ENCODE peak calls at places on chromosomes 6 and 20, in seven cellular contexts. A is body of pancreas, P is colonic mucosa, R is GM23338, F is cardiac muscle cell, Q is endothelial cell of umbilical vein, O is A549. E is an unnamed sample. For H3K4me1, the result is how much of the 10 kb centered on the place peaks cover.

GRCh38 chr20:17914957-17915356 is 53.6 kb downstream of the SNX5 start:
- DNase-seq in P (no peak), F (no peak), R (no peak), A (no peak), O (no peak), Q (no peak), E (no peak)

GRCh38 chr6:105136433-105137350 is 43.1 kb downstream of the POPDC3 start:
- DNase-seq in R (peak), O (peak), P (peak), Q (peak), F (peak), A (peak), E (no peak)

GRCh38 chr20:16922834-16923233 is 174.7 kb downstream of the OTOR start:
- DNase-seq in R (no peak), O (peak), Q (no peak), A (no peak), F (peak), P (no peak), E (no peak)

GRCh38 chr6:159692303-159693127 is 526 bp downstream of the SOD2 start:
- DNase-seq in F (peak), R (peak), P (peak), Q (peak), O (peak), A (peak), E (peak)

GRCh38 chr20:62886709-62887058 is 25.1 kb upstream of the TCFL5 start:
- DNase-seq in F (no peak), P (no peak), R (no peak), A (no peak), Q (no peak), O (no peak), E (no peak)

GRCh38 chr6:110652520-110652919 is 162.7 kb downstream of the CDK19 start:
- DNase-seq in P (no peak), R (no peak), F (peak), Q (no peak), A (no peak), O (no peak), E (no peak)

GRCh38 chr20:61434361-61434781 is 182.3 kb downstream of the CDH4 start:
- DNase-seq in R (no peak), F (peak), A (no peak), O (no peak), P (no peak), Q (no peak), E (no peak)

GRCh38 chr20:4067600-4068261 is 52.4 kb upstream of the RNF24 start:
- DNase-seq in A (no peak), R (no peak), P (no peak), Q (peak), F (peak), O (no peak), E (no peak)

GRCh38 chr6:19301980-19302379 is 535.2 kb upstream of the ID4 start:
- DNase-seq in Q (no peak), R (no peak), F (no peak), P (no peak), A (no peak), O (no peak), E (no peak)

GRCh38 chr6:56652994-56653393 is 10.3 kb upstream of the DST start:
- DNase-seq in R (no peak), O (peak), P (no peak), Q (peak), A (no peak), F (peak), E (no peak)

GRCh38 chr6:74492587-74492986 is 713.3 kb downstream of the COL12A1 start:
- DNase-seq in R (no peak), F (no peak), Q (no peak), A (no peak), P (no peak), O (no peak), E (no peak)

GRCh38 chr6:79894939-79895338 is 52.4 kb downstream of the ELOVL4 start:
- DNase-seq in P (no peak), R (no peak), F (peak), A (no peak), O (no peak), Q (no peak), E (no peak)

GRCh38 chr6:125781307-125781868 is 9.4 kb upstream of the NCOA7 start:
- DNase-seq in P (no peak), Q (no peak), F (peak), A (peak), R (peak), O (peak), E (peak)

GRCh38 chr6:27668442-27669275 is 195.8 kb upstream of the ZNF184 start:
- DNase-seq in R (peak), P (peak), O (peak), F (peak), A (peak), Q (peak), E (no peak)

GRCh38 chr6:71675386-71675785 is 211.0 kb upstream of the RIMS1 start:
- DNase-seq in P (no peak), R (peak), F (no peak), A (no peak), O (no peak), Q (no peak), E (no peak)

GRCh38 chr6:116059713-116060571 is 749 bp downstream of the FRK start:
- DNase-seq in A (peak), F (peak), P (peak), R (no peak), O (no peak), Q (no peak), E (no peak)

GRCh38 chr6:113995632-113996031 is 24.7 kb upstream of the HDAC2 start:
- DNase-seq in F (peak), P (peak), R (peak), A (no peak), O (peak), Q (peak), E (no peak)

GRCh38 chr6:119350202-119351004 is 842 bp upstream of the MAN1A1 start:
- DNase-seq in R (peak), P (peak), A (peak), Q (peak), F (peak), O (peak), E (peak)

GRCh38 chr6:34071884-34072379 is 74.0 kb downstream of the GRM4 start:
- DNase-seq in A (no peak), F (no peak), O (no peak), R (no peak), Q (peak), P (no peak), E (no peak)

GRCh38 chr6:11771473-11772048 is 7.0 kb downstream of the ADTRP start:
- DNase-seq in O (no peak), Q (no peak), F (no peak), A (no peak), R (no peak), P (no peak), E (no peak)

GRCh38 chr6:11769244-11769643 is 9.4 kb downstream of the ADTRP start:
- DNase-seq in P (no peak), R (no peak), A (no peak), F (no peak), Q (peak), O (no peak), E (no peak)

GRCh38 chr6:11770546-11771466 is 7.8 kb downstream of the ADTRP start:
- DNase-seq in O (peak), Q (peak), F (peak), A (peak), R (peak), P (peak), E (no peak)

GRCh38 chr6:11772109-11772830 is 6.3 kb downstream of the ADTRP start:
- DNase-seq in O (peak), P (no peak), R (no peak), Q (peak), F (peak), A (no peak), E (no peak)

DNA sequence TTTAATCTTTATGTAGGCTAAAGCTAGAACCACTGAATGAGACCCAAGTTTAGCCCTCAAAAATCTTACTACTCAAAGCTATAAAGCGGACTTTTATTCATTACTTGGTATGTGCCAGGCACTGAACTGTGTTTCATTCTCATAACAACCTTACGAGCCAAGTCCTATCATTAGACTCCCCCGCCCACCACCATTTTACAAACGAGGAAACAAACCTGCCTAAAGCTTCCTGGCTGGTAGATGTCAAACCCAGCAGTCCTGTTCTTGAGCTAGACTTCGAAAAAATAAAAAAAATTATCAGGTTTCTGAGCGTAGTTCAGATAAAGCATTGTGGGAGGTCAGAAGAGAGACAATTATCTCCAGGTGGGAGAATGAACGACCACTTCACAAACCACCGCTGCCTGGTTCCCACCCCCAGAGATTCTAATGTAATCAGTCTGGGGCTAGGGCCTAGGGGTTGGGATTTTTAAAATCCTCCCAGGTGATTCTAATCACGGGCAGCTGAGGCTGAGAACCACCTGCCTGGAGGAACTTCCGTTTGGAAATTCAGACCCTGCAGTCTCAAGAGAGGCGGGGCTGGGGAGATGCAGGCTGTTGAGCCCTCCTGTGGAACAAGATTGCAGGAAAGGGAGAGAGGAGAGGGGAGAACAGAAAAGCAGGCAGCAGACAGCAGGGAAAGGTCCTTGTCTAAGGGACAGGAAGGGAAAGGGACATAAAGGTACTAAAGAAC is 8.6 kb downstream of the ADTRP start:
- DNase-seq in R (peak), A (no peak), Q (no peak), P (peak), F (no peak), O (no peak), E (no peak)
- H3K27ac ChIP-seq in R (no peak), A (peak), Q (peak), P (peak), F (no peak), O (peak), E (no peak)

GRCh38 chr6:36911946-36912555 is 26.3 kb downstream of the C6orf89 start:
- DNase-seq in P (no peak), Q (peak), A (no peak), R (no peak), O (no peak), F (no peak), E (peak)
- H3K4me1 ChIP-seq in P (under half), Q (under half), A (under half), R (under half), O (under half), F (under half), E (under half)

GRCh38 chr6:161292145-161292544 is 18.3 kb upstream of the AGPAT4 start:
- DNase-seq in P (no peak), Q (no peak), O (no peak), A (no peak), R (peak), F (no peak), E (no peak)
- H3K4me3 ChIP-seq in P (no peak), Q (no peak), O (no peak), A (no peak), R (peak), F (no peak), E (no peak)

GRCh38 chr6:150831577-150831976 is 33.9 kb upstream of the MTHFD1L start:
- DNase-seq in R (no peak), P (no peak), Q (no peak), F (no peak), O (no peak), A (no peak), E (no peak)

GRCh38 chr6:150835620-150836019 is 29.9 kb upstream of the MTHFD1L start:
- DNase-seq in P (no peak), F (no peak), A (no peak), O (no peak), Q (no peak), R (no peak), E (no peak)

GRCh38 chr6:150826788-150827187 is 38.7 kb upstream of the MTHFD1L start:
- DNase-seq in F (no peak), Q (no peak), P (no peak), A (no peak), R (no peak), O (no peak), E (no peak)

DNA sequence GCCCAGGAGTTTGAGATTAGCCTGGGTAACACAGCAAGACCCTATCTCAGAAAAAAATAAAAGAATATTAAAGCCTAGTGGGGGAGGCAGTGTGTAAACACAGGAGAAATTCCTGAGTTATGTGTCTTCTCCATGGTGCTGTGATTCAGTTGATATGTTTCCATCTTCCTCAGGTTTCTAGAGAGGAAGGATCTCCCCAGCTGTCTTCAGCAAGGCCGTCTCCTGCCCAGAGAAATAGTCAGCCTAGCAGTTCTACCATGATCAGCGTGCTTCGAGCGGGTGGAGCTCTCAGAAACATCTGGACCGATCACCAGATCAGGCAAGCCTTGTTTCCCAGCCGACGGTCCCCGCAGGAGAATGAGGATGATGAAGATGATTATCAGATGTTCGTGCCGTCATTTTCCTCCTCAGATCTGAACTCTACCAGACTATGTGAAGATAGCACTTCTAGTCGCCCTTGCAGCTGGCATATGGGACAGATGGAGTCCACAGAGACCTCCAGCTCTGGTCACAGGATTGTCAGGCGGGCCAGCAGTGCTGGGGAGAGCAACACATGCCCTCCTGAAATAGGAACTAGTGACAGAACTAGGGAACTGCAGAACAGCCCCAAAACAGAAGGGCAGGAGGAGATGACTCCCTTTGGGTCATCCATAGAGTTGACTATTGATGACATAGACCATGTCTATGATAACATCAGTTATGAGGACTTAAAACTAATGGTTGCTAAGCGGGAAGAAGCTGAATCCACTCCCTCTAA is 34.9 kb upstream of the MTHFD1L start:
- DNase-seq in O (no peak), A (no peak), R (no peak), Q (no peak), P (no peak), F (no peak), E (no peak)
- H3K27ac ChIP-seq in O (no peak), A (no peak), R (no peak), Q (no peak), P (no peak), F (no peak), E (no peak)

DNA sequence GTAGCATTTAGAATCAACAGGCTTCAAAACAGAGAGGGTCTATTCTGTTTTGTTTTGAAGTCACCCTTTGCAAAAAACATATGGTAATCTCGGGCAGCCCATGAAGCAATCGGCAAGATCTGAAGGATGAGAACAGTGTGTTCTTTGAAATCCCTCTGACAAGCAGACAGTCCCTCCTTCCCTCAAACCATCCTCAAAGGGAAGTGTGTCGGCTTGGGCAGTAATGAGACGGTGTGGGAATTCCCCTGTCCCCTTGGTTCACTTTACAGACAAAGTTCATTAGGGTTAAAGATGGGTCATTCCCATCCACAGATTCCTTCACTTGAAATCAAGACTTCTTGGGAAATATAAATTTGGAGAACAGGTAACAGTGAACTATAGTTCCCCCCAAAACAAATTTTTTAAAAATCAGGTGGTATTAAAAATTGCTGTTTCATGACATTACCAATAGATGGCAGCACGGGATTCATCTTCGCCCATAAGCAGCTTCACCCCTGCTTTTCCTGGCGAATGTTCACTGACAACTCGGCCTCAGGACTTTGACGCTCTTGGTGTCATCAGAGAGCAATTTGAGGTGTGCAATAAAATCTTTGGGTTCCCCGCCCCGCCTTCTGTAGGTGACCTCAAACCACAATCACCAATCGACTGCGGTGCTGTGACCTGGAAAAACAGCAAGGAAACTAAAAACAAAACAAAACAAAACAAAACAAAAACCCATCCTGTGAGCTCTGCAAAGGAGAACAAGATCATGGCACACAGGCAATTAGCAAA is 159.3 kb upstream of the TNFAIP3 start:
- DNase-seq in P (peak), A (peak), R (peak), Q (peak), O (peak), F (peak), E (peak)
- H3K4me1 ChIP-seq in P (under half), A (under half), R (under half), Q (under half), O (under half), F (under half), E (half or more)

GRCh38 chr6:85451586-85452306 is 1.9 kb downstream of the NT5E start:
- DNase-seq in A (no peak), Q (peak), F (no peak), P (no peak), O (peak), R (no peak), E (no peak)
- H3K4me3 ChIP-seq in A (no peak), Q (peak), F (no peak), P (no peak), O (peak), R (no peak), E (no peak)

DNA sequence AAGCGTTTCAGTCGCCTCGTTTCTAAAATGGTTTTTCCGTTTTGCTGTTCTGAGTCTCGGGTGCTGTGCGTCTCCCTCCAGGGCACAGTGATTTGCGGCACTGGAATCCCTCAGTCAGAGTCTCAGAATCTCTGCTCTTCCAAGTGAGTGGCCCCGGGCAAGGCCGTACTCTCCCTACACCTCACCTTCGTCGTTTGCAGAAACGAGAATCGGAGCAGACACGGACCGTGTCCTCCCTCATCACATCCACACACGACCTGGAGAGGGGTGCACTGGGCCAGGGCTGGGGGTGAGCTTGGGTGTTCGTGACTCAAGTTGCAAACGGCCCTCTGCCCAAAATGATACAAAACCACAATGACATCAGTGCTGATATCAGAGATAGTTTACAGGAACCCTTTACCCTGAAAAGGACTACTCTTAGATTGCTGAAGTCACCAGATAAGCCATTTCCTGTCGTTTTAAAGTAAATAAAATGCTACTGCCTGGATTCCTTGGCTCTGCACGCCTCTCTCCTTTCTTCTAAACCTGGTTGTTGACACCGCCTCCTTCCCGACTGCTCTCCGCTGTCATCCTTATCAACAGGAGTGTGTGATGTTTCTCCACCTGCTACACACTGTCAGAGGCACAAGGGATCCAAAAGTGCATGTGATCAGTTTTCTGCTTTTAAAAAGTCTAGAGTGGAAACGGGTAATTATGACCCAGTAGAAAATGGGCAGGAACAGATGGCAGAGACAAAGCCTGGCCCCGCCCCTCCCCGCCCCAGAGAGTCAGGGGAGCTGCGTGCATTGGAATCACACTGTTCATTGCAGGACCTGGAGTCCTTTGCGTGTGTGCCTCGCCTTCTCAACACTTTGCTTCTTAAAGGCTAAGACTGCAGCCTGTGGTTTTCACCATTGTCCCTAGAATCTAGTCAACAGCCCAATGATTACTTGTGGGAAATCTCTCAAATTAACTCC is 38.5 kb downstream of the KIF25 start:
- DNase-seq in O (peak), R (no peak), Q (peak), F (peak), A (no peak), P (peak), E (peak)
- H3K27ac ChIP-seq in O (peak), R (peak), Q (peak), F (no peak), A (peak), P (peak), E (no peak)

GRCh38 chr6:85389180-85389797 is 60.6 kb upstream of the NT5E start:
- DNase-seq in A (no peak), F (no peak), O (no peak), P (no peak), R (peak), Q (no peak), E (no peak)

GRCh38 chr6:85390775-85391174 is 59.1 kb upstream of the NT5E start:
- DNase-seq in O (peak), Q (no peak), A (no peak), P (no peak), R (no peak), F (peak), E (no peak)

GRCh38 chr6:85394853-85395538 is 54.9 kb upstream of the NT5E start:
- DNase-seq in O (no peak), Q (peak), R (no peak), F (peak), P (no peak), A (no peak), E (no peak)

GRCh38 chr6:85390105-85390728 is 59.7 kb upstream of the NT5E start:
- DNase-seq in F (no peak), O (peak), R (no peak), A (no peak), P (peak), Q (no peak), E (no peak)

DNA sequence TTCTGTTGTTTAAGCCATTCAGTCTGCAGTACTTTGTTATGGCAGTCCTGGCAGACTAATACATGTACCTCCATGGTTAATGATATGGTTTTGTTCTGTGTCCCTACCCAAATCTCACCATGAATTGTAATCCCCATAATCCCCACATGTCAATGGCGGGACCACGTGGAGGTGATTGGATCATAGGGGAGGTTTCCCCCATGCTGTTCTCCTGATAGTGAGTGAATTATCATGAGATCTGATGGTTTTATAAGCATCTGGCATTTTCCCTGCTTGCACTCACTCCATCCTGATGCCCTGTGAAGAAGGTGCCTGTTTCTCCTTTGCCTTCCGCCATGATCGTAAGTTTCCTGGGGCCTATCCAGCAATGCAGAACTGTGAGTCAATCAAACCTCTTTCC is 57.5 kb upstream of the NT5E start:
- DNase-seq in F (no peak), Q (no peak), O (no peak), A (no peak), R (no peak), P (no peak), E (no peak)
- H3K4me1 ChIP-seq in F (under half), Q (under half), O (under half), A (under half), R (under half), P (under half), E (under half)

GRCh38 chr20:54207053-54207742 is 689 bp upstream of the PFDN4 start:
- DNase-seq in P (no peak), Q (no peak), O (no peak), R (no peak), F (no peak), A (no peak), E (no peak)
- H3K4me3 ChIP-seq in P (no peak), Q (no peak), O (peak), R (peak), F (peak), A (no peak), E (peak)

E was measured in CD4-positive, alpha-beta memory T cell.